ENCODE peak calls at places on chromosomes 7 and 10, in eight cellular contexts. C is mammary epithelial cell; I is effector memory CD4-positive, alpha-beta T cell; V is lower leg skin; B is kidney epithelial cell; D is skeletal muscle cell; N is GM23338; E is tibial nerve. Y is an unnamed sample.
A peak's percentile ranks its signal among the peaks of the same experiment; 100 is the strongest.

GRCh38 chr7:105367458-105367857 is 21.3 kb downstream of the SRPK2 start:
- DNase-seq in C (no peak), I (no peak), V (no peak), B (no peak), D (no peak), N (no peak), E (no peak), Y (no peak)

GRCh38 chr7:75565129-75565528 is 73.0 kb downstream of the SPDYE5 start:
- DNase-seq in C (peak; percentile 88), I (no peak), V (no peak), B (peak; percentile 89), D (peak; percentile 73), N (peak; percentile 8), E (no peak), Y (no peak)

GRCh38 chr10:117360016-117360415 is 15.2 kb downstream of the PDZD8 start:
- DNase-seq in C (peak; percentile 42), I (no peak), V (no peak), B (no peak), D (no peak), N (no peak), E (no peak), Y (no peak)

GRCh38 chr7:115546790-115547189 is 483.8 kb downstream of the TFEC start:
- DNase-seq in C (no peak), I (no peak), V (no peak), B (no peak), D (no peak), N (no peak), E (no peak), Y (no peak)

GRCh38 chr7:1779445-1779844 is 109.4 kb downstream of the ELFN1 start:
- DNase-seq in C (no peak), I (no peak), V (peak; percentile 73), B (no peak), D (no peak), N (no peak), E (no peak), Y (no peak)

GRCh38 chr7:91064052-91064451 is 200.2 kb upstream of the FZD1 start:
- DNase-seq in C (no peak), I (no peak), V (no peak), B (no peak), D (no peak), N (no peak), E (no peak), Y (no peak)

GRCh38 chr7:132125096-132125495 is 451.2 kb downstream of the PLXNA4 start:
- DNase-seq in C (peak; percentile 65), I (no peak), V (no peak), B (no peak), D (no peak), N (no peak), E (no peak), Y (no peak)

GRCh38 chr7:20998309-20998708 is 211.6 kb upstream of the SP8 start:
- DNase-seq in C (peak; percentile 78), I (no peak), V (no peak), B (peak; percentile 28), D (no peak), N (no peak), E (no peak), Y (no peak)

GRCh38 chr10:90007226-90007625 is 305.8 kb downstream of the KIF20B start:
- DNase-seq in C (peak; percentile 98), I (no peak), V (no peak), B (peak; percentile 5), D (no peak), N (no peak), E (no peak), Y (no peak)

GRCh38 chr7:512541-513311 is 6.9 kb downstream of the PDGFA start:
- DNase-seq in C (peak; percentile 71), I (no peak), V (no peak), B (no peak), D (no peak), N (no peak), E (no peak), Y (no peak)

GRCh38 chr7:55087521-55087961 is 68.7 kb downstream of the EGFR start:
- DNase-seq in C (no peak), I (no peak), V (peak; percentile 49), B (no peak), D (no peak), N (no peak), E (no peak), Y (no peak)

GRCh38 chr7:41107330-41107937 is 595.5 kb downstream of the INHBA start:
- DNase-seq in C (peak; percentile 99), I (no peak), V (no peak), B (peak; percentile 89), D (no peak), N (no peak), E (no peak), Y (no peak)

GRCh38 chr10:32190890-32191491 is 134.8 kb upstream of the KIF5B start:
- DNase-seq in C (peak; percentile 27), I (no peak), V (no peak), B (no peak), D (no peak), N (peak; percentile 56), E (no peak), Y (no peak)

GRCh38 chr10:42998481-42999384 is 78.1 kb upstream of the RET start:
- DNase-seq in C (no peak), I (no peak), V (peak; percentile 80), B (no peak), D (no peak), N (no peak), E (no peak), Y (no peak)

GRCh38 chr7:158468225-158468624 is 119.4 kb downstream of the PTPRN2 start:
- DNase-seq in C (no peak), I (no peak), V (no peak), B (no peak), D (no peak), N (peak; percentile 85), E (no peak), Y (no peak)

GRCh38 chr10:12194752-12195271 is 879 bp downstream of the NUDT5 start:
- DNase-seq in C (peak; percentile 41), I (no peak), V (peak; percentile 89), B (no peak), D (no peak), N (peak; percentile 40), E (no peak), Y (peak; percentile 69)

GRCh38 chr10:52951819-52952218 is 179.2 kb upstream of the MBL2 start:
- DNase-seq in C (peak; percentile 8), I (no peak), V (no peak), B (no peak), D (no peak), N (peak; percentile 91), E (no peak), Y (no peak)

GRCh38 chr7:155621418-155621980 is 23.0 kb upstream of the RBM33 start:
- DNase-seq in C (no peak), I (no peak), V (no peak), B (no peak), D (no peak), N (no peak), E (no peak), Y (no peak)

GRCh38 chr10:112126172-112126571 is 57.4 kb downstream of the GPAM start:
- DNase-seq in C (no peak), I (no peak), V (no peak), B (no peak), D (no peak), N (no peak), E (no peak), Y (no peak)
- H3K4me3 ChIP-seq in C (no peak overlapping the region), I (no peak overlapping the region), V (no peak overlapping the region), B (no peak overlapping the region), D (no peak overlapping the region), N (no peak overlapping the region), E (no peak overlapping the region), Y (no peak overlapping the region)

GRCh38 chr10:59361659-59362183 is 628 bp downstream of the FAM13C start:
- DNase-seq in C (peak; percentile 6), I (no peak), V (no peak), B (no peak), D (no peak), N (no peak), E (no peak), Y (no peak)
- H3K4me3 ChIP-seq in C (peak overlapping the region; percentile 56), I (no peak overlapping the region), V (no peak overlapping the region), B (peak overlapping the region; percentile 44), D (peak overlapping the region; percentile 55), N (peak overlapping the region; percentile 64), E (peak overlapping the region; percentile 63), Y (peak overlapping the region; percentile 63)

GRCh38 chr10:10138685-10139084 is 879.0 kb upstream of the CELF2 start:
- DNase-seq in C (no peak), I (no peak), V (no peak), B (no peak), D (no peak), N (no peak), E (no peak), Y (no peak)
- H3K4me3 ChIP-seq in C (no peak overlapping the region), I (peak overlapping the region; percentile 41), V (no peak overlapping the region), B (no peak overlapping the region), D (no peak overlapping the region), N (no peak overlapping the region), E (peak overlapping the region; percentile 26), Y (no peak overlapping the region)

GRCh38 chr7:98470131-98470985 is 69.5 kb upstream of the BAIAP2L1 start:
- DNase-seq in C (no peak), I (no peak), V (no peak), B (no peak), D (no peak), N (peak; percentile 95), E (no peak), Y (no peak)
- H3K4me3 ChIP-seq in C (no peak overlapping the region), I (peak overlapping the region; percentile 19), V (no peak overlapping the region), B (no peak overlapping the region), D (no peak overlapping the region), N (peak overlapping the region; percentile 76), E (no peak overlapping the region), Y (peak overlapping the region; percentile 19)

DNA sequence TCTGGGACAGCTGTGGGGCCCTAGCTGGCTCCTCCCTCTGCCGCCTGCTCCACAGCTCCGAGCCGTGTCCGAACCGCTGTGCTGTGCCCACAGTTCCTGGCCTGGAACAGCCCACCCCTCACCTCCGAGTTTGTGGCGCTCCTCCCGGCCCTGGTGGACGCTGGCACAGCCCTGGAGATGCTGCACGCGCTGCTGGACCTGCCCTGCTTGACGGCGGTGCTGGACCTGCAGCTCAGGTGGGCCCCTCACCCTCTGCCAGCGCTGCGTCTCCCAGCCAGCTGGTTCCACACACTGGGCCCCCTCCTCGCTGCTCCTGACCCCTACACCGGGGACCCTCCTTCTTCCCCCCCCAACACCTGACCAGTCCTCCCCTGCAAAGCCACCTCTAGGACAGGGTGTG is 12.1 kb downstream of the AP5Z1 start:
- DNase-seq in C (no peak), I (no peak), V (no peak), B (no peak), D (no peak), N (no peak), E (no peak), Y (no peak)
- H3K4me3 ChIP-seq in C (no peak overlapping the region), I (no peak overlapping the region), V (no peak overlapping the region), B (no peak overlapping the region), D (no peak overlapping the region), N (no peak overlapping the region), E (no peak overlapping the region), Y (no peak overlapping the region)

Y was measured in ascending aorta.